ENCODE peak calls at places on chromosomes 3 and 15, in nine cellular contexts. E, X, D, P, G, T, I, B and W are unnamed samples.

GRCh38 chr3:89262561-89262960 is 155.1 kb downstream of the EPHA3 start:
- DNase-seq in D (no peak), X (no peak), G (no peak), I (no peak), P (no peak), B (no peak), E (no peak), T (no peak), W (no peak)

GRCh38 chr3:47949979-47950378 is 66.2 kb downstream of the MAP4 start:
- DNase-seq in I (no peak), E (no peak), B (no peak), G (peak), P (no peak), X (no peak), T (no peak), D (no peak), W (no peak)

GRCh38 chr3:14424711-14425573 is 22.5 kb downstream of the SLC6A6 start:
- DNase-seq in E (no peak), T (peak), B (no peak), G (no peak), I (no peak), P (peak), X (no peak), D (no peak), W (no peak)

GRCh38 chr3:125261031-125261430 is 48.5 kb upstream of the SLC12A8 start:
- DNase-seq in G (no peak), I (no peak), X (no peak), D (no peak), E (no peak), B (no peak), T (no peak), P (no peak), W (no peak)

GRCh38 chr3:159634414-159634813 is 354.2 kb upstream of the IL12A start:
- DNase-seq in I (peak), X (no peak), T (no peak), D (no peak), P (no peak), B (no peak), E (no peak), G (no peak), W (no peak)

GRCh38 chr3:4935347-4935746 is 43.9 kb upstream of the BHLHE40 start:
- DNase-seq in X (no peak), P (no peak), G (no peak), B (no peak), I (no peak), D (no peak), T (no peak), E (peak), W (no peak)

GRCh38 chr3:120348065-120348980 is 831 bp downstream of the LRRC58 start:
- DNase-seq in E (peak), X (no peak), P (peak), I (peak), T (peak), B (peak), D (peak), G (no peak), W (no peak)

GRCh38 chr3:33426630-33427341 is 13.4 kb downstream of the UBP1 start:
- DNase-seq in E (no peak), G (no peak), P (no peak), X (no peak), T (no peak), D (no peak), B (no peak), I (no peak), W (no peak)

GRCh38 chr15:77104155-77104554 is 33.2 kb upstream of the TSPAN3 start:
- DNase-seq in B (peak), X (no peak), P (no peak), D (no peak), T (no peak), G (no peak), E (no peak), I (no peak), W (no peak)

GRCh38 chr3:75332784-75333183 is 331.3 kb upstream of the FRG2C start:
- DNase-seq in G (no peak), X (no peak), P (no peak), D (no peak), B (no peak), T (no peak), E (no peak), I (peak), W (no peak)

GRCh38 chr3:195914648-195915473 is 6.5 kb upstream of the TNK2 start:
- DNase-seq in I (peak), B (peak), G (no peak), E (peak), D (peak), X (peak), T (peak), P (peak), W (peak)

GRCh38 chr3:10445561-10445960 is 59.8 kb downstream of the ATP2B2 start:
- DNase-seq in E (no peak), D (no peak), T (no peak), P (no peak), B (no peak), G (no peak), X (no peak), I (no peak), W (no peak)

GRCh38 chr15:55800216-55800615 is 57.3 kb upstream of the PRTG start:
- DNase-seq in D (no peak), B (no peak), P (no peak), G (no peak), X (no peak), T (no peak), E (no peak), I (no peak), W (no peak)

GRCh38 chr3:120604784-120605183 is 8.6 kb downstream of the NDUFB4 start:
- DNase-seq in P (no peak), B (no peak), G (no peak), E (no peak), X (no peak), T (peak), I (peak), D (no peak), W (no peak)

GRCh38 chr3:522888-523287 is 326.3 kb downstream of the CHL1 start:
- DNase-seq in E (no peak), X (no peak), G (no peak), T (no peak), B (no peak), P (no peak), D (no peak), I (no peak), W (no peak)

GRCh38 chr15:82539690-82540054 is 585 bp downstream of the RPS17 start:
- DNase-seq in E (peak), I (peak), T (no peak), P (no peak), B (no peak), D (no peak), X (peak), G (no peak), W (no peak)

GRCh38 chr3:156816794-156817741 is 9.1 kb upstream of the LEKR1 start:
- DNase-seq in E (peak), I (peak), X (peak), D (peak), T (peak), G (peak), B (peak), P (peak), W (peak)

GRCh38 chr15:40235201-40235890 is 3.5 kb upstream of the PAK6 start:
- DNase-seq in X (no peak), E (no peak), D (no peak), B (no peak), G (no peak), I (no peak), T (no peak), P (no peak), W (no peak)

GRCh38 chr3:141321109-141321497 is 47.2 kb upstream of the ZBTB38 start:
- DNase-seq in B (no peak), I (no peak), G (no peak), T (no peak), X (no peak), D (no peak), P (no peak), E (no peak), W (no peak)

GRCh38 chr15:101022876-101023275 is 103.7 kb downstream of the LRRK1 start:
- DNase-seq in T (no peak), B (peak), G (no peak), D (no peak), P (no peak), E (no peak), I (no peak), X (no peak), W (no peak)

GRCh38 chr3:135991621-135992020 is 26.1 kb downstream of the PPP2R3A start:
- DNase-seq in P (no peak), X (no peak), E (no peak), B (no peak), G (no peak), D (no peak), T (no peak), I (no peak), W (no peak)

GRCh38 chr3:19749448-19750017 is 184.5 kb downstream of the EFHB start:
- DNase-seq in B (no peak), D (no peak), P (no peak), E (no peak), T (no peak), G (no peak), X (no peak), I (no peak), W (no peak)

GRCh38 chr3:21049368-21050062 is 701.5 kb downstream of the ZNF385D start:
- DNase-seq in P (no peak), I (no peak), X (no peak), D (no peak), B (no peak), E (no peak), T (no peak), G (no peak), W (no peak)

GRCh38 chr3:157176108-157176507 is 16.2 kb upstream of the CCNL1 start:
- DNase-seq in G (no peak), E (no peak), X (no peak), B (no peak), I (peak), T (no peak), D (no peak), P (no peak), W (no peak)

GRCh38 chr3:49217688-49218470 is 46.5 kb downstream of the KLHDC8B start:
- DNase-seq in G (no peak), P (no peak), I (no peak), E (no peak), B (no peak), D (no peak), X (peak), T (no peak), W (no peak)

GRCh38 chr15:62035256-62035908 is 24.9 kb downstream of the VPS13C start:
- DNase-seq in T (no peak), G (no peak), P (no peak), I (peak), E (no peak), X (no peak), B (no peak), D (no peak), W (no peak)

GRCh38 chr3:21876742-21877141 is 125.7 kb upstream of the ZNF385D start:
- DNase-seq in E (no peak), D (no peak), I (no peak), X (no peak), G (no peak), B (no peak), P (no peak), T (no peak), W (no peak)

GRCh38 chr3:34646911-34647465 is 848.6 kb downstream of the PDCD6IP start:
- DNase-seq in E (no peak), T (no peak), I (no peak), B (no peak), X (no peak), G (no peak), P (no peak), D (no peak), W (no peak)

GRCh38 chr3:47666118-47666517 is 87.5 kb upstream of the CSPG5 start:
- DNase-seq in I (no peak), X (no peak), P (no peak), T (no peak), E (no peak), D (no peak), B (no peak), G (no peak), W (no peak)

GRCh38 chr15:89203705-89204273 is 17.6 kb downstream of the RLBP1 start:
- DNase-seq in E (peak), I (no peak), T (peak), B (peak), G (no peak), X (no peak), D (no peak), P (no peak), W (no peak)

GRCh38 chr3:51777985-51778384 is 1.1 kb downstream of the IQCF6 start:
- DNase-seq in T (peak), G (no peak), X (peak), E (no peak), P (no peak), D (no peak), I (no peak), B (no peak), W (no peak)